ENCODE peak calls at places on chromosome 3, in five cellular contexts. V, Q, W, T and A are unnamed samples. For H3K9me3, the result is how much of the 10 kb centered on the place peaks cover.

GRCh38 chr3:134325722-134326121 is 48.5 kb downstream of the AMOTL2 start:
- DNase-seq in V (peak), W (no peak), T (no peak), Q (no peak), A (no peak)

GRCh38 chr3:188303286-188303799 is 149.4 kb downstream of the LPP start:
- DNase-seq in W (no peak), V (no peak), Q (no peak), T (no peak), A (no peak)

GRCh38 chr3:73624363-73625123 is at the start of gene PDZRN3:
- DNase-seq in Q (no peak), W (peak), T (peak), V (peak), A (peak)

GRCh38 chr3:105402287-105402801 is 35.6 kb downstream of the ALCAM start:
- DNase-seq in W (no peak), Q (no peak), V (no peak), T (no peak), A (no peak)

GRCh38 chr3:191070201-191070600 is 128.8 kb upstream of the OSTN start:
- DNase-seq in T (no peak), Q (no peak), V (no peak), W (no peak), A (no peak)

GRCh38 chr3:53269888-53270880 is 14.4 kb upstream of the TKT start:
- DNase-seq in V (peak), W (peak), Q (peak), T (peak), A (peak)

GRCh38 chr3:51340989-51341636 is 44.0 kb upstream of the MANF start:
- DNase-seq in T (no peak), Q (peak), W (no peak), V (no peak), A (no peak)

GRCh38 chr3:55904716-55905115 is 417.6 kb upstream of the WNT5A start:
- DNase-seq in V (no peak), T (no peak), W (no peak), Q (no peak), A (no peak)

GRCh38 chr3:195587406-195587805 is 3.7 kb upstream of the APOD start:
- DNase-seq in W (no peak), Q (no peak), V (no peak), T (no peak), A (no peak)

GRCh38 chr3:175088981-175089380 is 229.8 kb downstream of the NAALADL2 start:
- DNase-seq in Q (no peak), V (no peak), T (no peak), W (no peak), A (no peak)

GRCh38 chr3:29893024-29893554 is 612.2 kb downstream of the RBMS3 start:
- DNase-seq in T (no peak), Q (no peak), W (no peak), V (no peak), A (no peak)

GRCh38 chr3:197349368-197349767 is 51.0 kb upstream of the DLG1 start:
- DNase-seq in Q (no peak), V (no peak), T (no peak), W (no peak), A (no peak)

GRCh38 chr3:65473746-65474145 is 565.0 kb downstream of the MAGI1 start:
- DNase-seq in W (no peak), T (no peak), Q (no peak), V (no peak), A (no peak)

GRCh38 chr3:16554126-16554525 is 40.6 kb upstream of the RFTN1 start:
- DNase-seq in V (no peak), T (no peak), Q (peak), W (no peak), A (no peak)

GRCh38 chr3:57512174-57512573 is 32.0 kb downstream of the DNAH12 start:
- DNase-seq in W (no peak), T (no peak), V (no peak), Q (no peak), A (no peak)

GRCh38 chr3:128060473-128061381 is 8.5 kb downstream of the SEC61A1 start:
- DNase-seq in W (no peak), V (no peak), Q (peak), T (no peak), A (no peak)

GRCh38 chr3:128066111-128066510 is 13.9 kb downstream of the SEC61A1 start:
- DNase-seq in Q (no peak), T (no peak), V (no peak), W (no peak), A (no peak)

GRCh38 chr3:128064962-128065361 is 12.7 kb downstream of the SEC61A1 start:
- DNase-seq in T (no peak), V (no peak), Q (no peak), W (no peak), A (no peak)

GRCh38 chr3:128067481-128067880 is 15.2 kb downstream of the SEC61A1 start:
- DNase-seq in W (no peak), Q (peak), V (no peak), T (no peak), A (no peak)

DNA sequence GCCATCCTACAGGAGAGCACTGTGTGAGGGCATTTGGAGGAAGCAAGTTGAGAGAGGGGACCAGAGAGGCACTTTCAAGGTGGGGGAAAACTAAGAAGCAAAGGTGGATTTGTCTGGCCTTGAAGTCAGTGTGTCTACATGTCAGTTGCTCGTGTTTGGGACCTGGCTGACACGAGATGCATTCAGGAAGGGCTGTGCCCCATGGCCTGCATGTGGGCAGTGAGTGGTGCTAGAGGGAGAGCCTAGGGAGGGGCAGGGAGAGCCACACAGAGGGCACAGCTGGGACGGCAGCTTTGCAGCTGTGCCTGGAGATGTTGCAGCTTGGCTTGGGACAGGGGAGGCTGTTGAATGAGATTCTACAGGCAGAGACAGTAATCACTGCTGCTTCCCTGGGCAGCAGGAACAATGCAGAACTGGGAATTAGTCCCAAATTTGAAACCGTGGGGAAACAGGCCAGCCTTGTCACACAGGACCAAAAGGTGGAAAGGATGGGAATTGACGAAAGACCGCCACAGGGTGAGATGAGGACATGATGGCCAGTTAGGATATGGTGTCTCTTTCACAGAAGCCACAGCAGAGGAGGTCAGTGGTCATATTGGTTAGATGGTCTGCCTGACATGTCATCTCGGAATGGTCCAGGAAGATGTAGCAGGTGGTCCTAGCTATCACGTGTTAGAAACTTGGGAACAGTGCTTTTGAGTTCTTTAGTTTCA is 10.0 kb downstream of the SEC61A1 start:
- DNase-seq in Q (peak), W (no peak), V (no peak), T (no peak), A (no peak)
- TF ChIP-seq POLR2A in Q (no peak), W (no peak), V (no peak), T (no peak), A (no peak)

GRCh38 chr3:8348076-8348475 is 153.5 kb upstream of the LMCD1 start:
- DNase-seq in V (no peak), Q (no peak), W (no peak), T (no peak), A (no peak)

GRCh38 chr3:8341853-8342252 is 159.8 kb upstream of the LMCD1 start:
- DNase-seq in Q (no peak), T (no peak), V (no peak), W (no peak), A (no peak)

GRCh38 chr3:8343058-8343457 is 158.6 kb upstream of the LMCD1 start:
- DNase-seq in T (no peak), V (no peak), W (no peak), Q (no peak), A (no peak)

DNA sequence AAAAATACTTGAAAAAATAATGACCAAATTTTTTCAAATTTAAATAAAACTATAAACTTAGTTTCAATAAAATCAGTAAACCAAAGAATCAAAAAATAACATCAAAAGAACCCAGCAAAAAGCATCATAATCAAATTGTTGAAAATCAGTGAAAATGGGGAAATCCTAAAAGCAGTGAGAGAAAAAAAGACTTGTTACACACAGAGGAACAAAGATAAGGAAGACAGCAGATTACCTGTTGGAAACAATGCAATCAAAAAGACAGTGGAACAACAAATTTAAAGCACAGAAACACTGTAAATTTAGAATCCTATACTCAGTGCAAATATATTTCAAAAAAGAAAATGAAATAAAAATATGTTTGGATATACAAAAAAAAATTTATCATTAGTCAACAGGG is 156.2 kb upstream of the LMCD1 start:
- DNase-seq in T (no peak), Q (no peak), V (no peak), W (no peak), A (no peak)
- H3K9me3 ChIP-seq in T (under half), Q (under half), V (under half), W (under half), A (under half)

GRCh38 chr3:10193692-10194327 is 29.1 kb downstream of the IRAK2 start:
- DNase-seq in V (no peak), W (no peak), T (no peak), Q (no peak), A (no peak)

GRCh38 chr3:10192953-10193691 is 28.4 kb downstream of the IRAK2 start:
- DNase-seq in T (peak), V (no peak), Q (no peak), W (no peak), A (peak)

GRCh38 chr3:10196389-10197052 is 31.8 kb downstream of the IRAK2 start:
- DNase-seq in Q (no peak), V (no peak), W (no peak), T (no peak), A (peak)

GRCh38 chr3:10195692-10196091 is 31.0 kb downstream of the IRAK2 start:
- DNase-seq in W (no peak), Q (no peak), V (no peak), T (no peak), A (no peak)

DNA sequence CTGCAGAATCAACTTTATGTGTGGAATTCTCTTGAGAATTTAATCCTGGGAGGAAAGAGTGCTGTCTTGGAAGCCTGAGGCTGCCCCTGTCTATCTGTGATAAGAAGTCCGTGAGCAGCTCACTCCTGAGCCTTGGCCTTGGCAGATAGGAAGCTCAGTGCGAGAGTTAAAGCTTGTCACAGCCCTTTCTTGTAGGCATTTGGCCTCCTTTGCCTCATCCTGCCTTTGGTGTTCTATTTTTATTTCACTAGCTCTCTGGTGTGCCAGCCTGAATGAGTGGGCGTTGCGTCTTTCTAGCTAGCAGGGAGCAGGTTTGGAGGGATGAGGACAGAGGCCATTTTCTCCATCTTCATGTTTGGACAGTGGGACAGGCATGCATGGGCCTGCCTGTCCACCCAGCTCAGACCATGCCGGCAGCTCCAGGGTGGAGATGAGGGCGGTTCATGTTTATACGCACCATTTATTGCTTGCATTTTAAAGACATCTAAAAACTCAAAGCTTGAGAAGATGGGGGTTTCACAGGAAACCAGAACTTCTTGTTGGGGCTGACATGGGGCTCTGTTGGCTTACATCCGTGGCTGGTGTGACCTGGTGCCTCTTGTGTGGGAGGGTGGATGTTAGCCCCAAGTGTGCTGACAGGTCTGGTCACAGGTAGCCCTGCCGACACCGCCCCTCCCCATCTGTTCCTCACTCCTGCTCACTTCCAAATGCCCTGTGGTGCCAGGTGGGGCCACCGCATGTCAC is 29.8 kb downstream of the IRAK2 start:
- DNase-seq in V (no peak), W (peak), Q (no peak), T (no peak), A (peak)
- TF ChIP-seq POLR2A in V (no peak), W (no peak), Q (no peak), T (no peak), A (peak)

DNA sequence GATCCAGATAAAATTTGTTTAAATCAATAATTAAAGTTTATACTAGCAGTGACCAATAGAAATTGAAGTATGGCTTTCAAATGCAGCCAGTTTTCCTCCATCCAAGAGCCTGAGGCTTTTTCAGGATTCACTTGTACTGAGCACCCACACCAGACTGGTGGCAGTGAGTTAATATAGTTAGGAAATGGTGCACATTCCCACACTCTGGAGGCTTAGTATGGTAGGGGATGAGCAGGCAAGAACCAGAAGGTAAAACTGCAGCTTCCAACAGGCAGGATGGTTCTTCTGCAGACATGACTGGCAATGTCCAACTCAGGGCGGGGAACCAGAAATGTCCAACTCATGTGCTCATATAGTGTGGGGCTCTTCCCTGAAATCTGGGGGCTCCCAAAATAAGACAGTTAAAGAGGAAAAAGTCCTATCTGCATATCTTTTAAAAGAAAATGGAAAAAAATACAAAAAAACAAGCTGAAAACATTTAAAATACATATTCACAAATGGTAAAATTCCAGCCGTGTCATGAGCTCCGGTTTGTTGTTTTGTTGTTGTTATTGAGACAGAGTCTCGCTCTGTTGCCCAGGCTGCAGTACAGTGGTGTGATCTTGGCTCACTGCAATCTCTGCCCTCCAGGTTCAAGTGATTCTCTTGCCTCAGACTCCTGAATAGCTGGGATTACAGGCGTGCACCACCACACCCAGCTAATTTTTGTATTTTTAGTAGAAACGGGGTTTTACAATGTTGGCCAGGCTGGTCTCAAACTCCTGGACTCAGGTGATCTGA is 18.4 kb upstream of the ZNF445 start:
- DNase-seq in Q (no peak), W (no peak), V (no peak), T (no peak), A (no peak)
- H3K9me3 ChIP-seq in Q (under half), W (under half), V (under half), T (under half), A (under half)

DNA sequence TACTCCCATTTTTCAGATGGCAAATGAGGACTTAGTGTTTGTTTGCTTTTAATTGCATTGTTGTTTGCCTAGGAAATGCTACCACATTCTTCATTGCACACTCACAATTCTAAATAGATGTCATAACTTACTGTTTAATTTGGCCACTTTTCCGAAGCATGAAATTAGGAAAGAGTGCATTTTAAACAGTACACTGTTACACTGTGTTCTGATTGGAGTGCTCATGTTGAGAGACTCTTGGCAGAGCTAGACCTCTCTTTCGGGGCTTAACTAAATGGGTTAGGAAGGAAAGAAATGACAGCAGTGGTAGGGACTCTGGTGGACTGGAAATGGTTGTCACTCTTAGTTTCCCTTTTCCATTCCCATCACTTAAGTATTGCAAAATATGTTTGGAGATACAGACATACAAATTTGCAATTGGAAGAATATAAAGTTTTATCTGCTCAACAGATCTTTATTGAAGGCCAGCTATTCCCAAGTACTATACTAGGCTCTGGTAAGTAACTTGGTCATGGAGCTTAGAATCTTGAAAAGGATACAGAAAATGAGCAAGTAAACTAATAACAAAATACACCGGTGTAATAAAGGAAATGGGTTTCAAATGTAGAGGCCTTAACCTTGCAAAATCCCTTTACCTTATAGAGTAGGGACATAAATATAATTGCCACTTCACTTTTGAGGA is 90.2 kb downstream of the DCUN1D1 start:
- DNase-seq in Q (no peak), W (no peak), T (no peak), V (no peak), A (no peak)
- TF ChIP-seq POLR2A in Q (no peak), W (no peak), T (no peak), V (no peak), A (no peak)

DNA sequence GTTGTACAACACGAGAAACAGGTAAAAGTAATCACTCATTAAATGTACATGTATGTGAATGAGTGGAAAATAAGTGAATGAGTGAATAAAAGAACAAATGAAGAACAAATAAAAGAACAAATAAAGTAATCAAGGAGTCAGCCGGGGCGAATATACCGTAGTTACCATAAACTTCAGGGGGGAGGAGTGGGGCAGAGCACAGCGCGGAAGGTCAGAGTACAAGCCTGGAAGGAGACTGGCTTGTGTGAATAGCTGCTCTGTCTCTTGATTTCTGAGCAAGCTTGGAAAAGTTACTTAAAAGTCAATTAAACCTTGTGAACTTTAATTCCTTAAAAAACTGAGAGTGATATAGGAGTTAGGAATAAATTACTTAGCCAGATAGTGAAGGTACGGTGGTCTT is 466.5 kb upstream of the CNTN4 start:
- DNase-seq in Q (no peak), W (no peak), V (no peak), T (no peak), A (no peak)
- H3K9me3 ChIP-seq in Q (under half), W (under half), V (under half), T (under half), A (under half)